ENCODE peak calls at places on chromosomes 3 and 15, in four cellular contexts. One of them, this sample, is unnamed.

GRCh38 chr15:34812369-34812768 is 17.0 kb upstream of the ACTC1 start:
- DNase-seq in A549: no peak
- DNase-seq in CD8-positive, alpha-beta memory T cell: no peak
- DNase-seq in heart left ventricle: no peak
- DNase-seq in this sample: no peak

GRCh38 chr15:40049076-40049475 is 10.1 kb upstream of the SRP14 start:
- DNase-seq in A549: no peak
- DNase-seq in CD8-positive, alpha-beta memory T cell: no peak
- DNase-seq in heart left ventricle: no peak
- DNase-seq in this sample: no peak

GRCh38 chr15:81427176-81427575 is 53.2 kb upstream of the TMC3 start:
- DNase-seq in A549: no peak
- DNase-seq in CD8-positive, alpha-beta memory T cell: no peak
- DNase-seq in heart left ventricle: no peak
- DNase-seq in this sample: no peak

GRCh38 chr3:190747566-190747965 is 114.9 kb downstream of the GMNC start:
- DNase-seq in A549: no peak
- DNase-seq in CD8-positive, alpha-beta memory T cell: no peak
- DNase-seq in heart left ventricle: no peak
- DNase-seq in this sample: no peak

GRCh38 chr3:40504636-40505430 is 1.0 kb upstream of the ZNF620 start:
- DNase-seq in A549: no peak
- DNase-seq in CD8-positive, alpha-beta memory T cell: no peak
- DNase-seq in heart left ventricle: no peak
- DNase-seq in this sample: no peak

GRCh38 chr3:63824309-63824708 is 5.2 kb downstream of the C3orf49 start:
- DNase-seq in A549: no peak
- DNase-seq in CD8-positive, alpha-beta memory T cell: no peak
- DNase-seq in heart left ventricle: no peak
- DNase-seq in this sample: no peak

GRCh38 chr3:47849186-47850061 is 46.5 kb downstream of the DHX30 start:
- DNase-seq in A549: no peak
- DNase-seq in CD8-positive, alpha-beta memory T cell: no peak
- DNase-seq in heart left ventricle: no peak
- DNase-seq in this sample: no peak

GRCh38 chr15:73624530-73624929 is 8.7 kb downstream of the NPTN start:
- DNase-seq in A549: no peak
- DNase-seq in CD8-positive, alpha-beta memory T cell: no peak
- DNase-seq in heart left ventricle: no peak
- DNase-seq in this sample: no peak

GRCh38 chr3:42612147-42612680 is 11.7 kb downstream of the NKTR start:
- DNase-seq in A549: no peak
- DNase-seq in CD8-positive, alpha-beta memory T cell: no peak
- DNase-seq in heart left ventricle: no peak
- DNase-seq in this sample: no peak

GRCh38 chr15:42145546-42146455 is 10.6 kb downstream of the PLA2G4F start:
- DNase-seq in A549: no peak
- DNase-seq in CD8-positive, alpha-beta memory T cell: no peak
- DNase-seq in heart left ventricle: no peak
- DNase-seq in this sample: no peak

GRCh38 chr3:58824285-58824684 is 157.7 kb upstream of the FAM3D start:
- DNase-seq in A549: peak
- DNase-seq in CD8-positive, alpha-beta memory T cell: no peak
- DNase-seq in heart left ventricle: no peak
- DNase-seq in this sample: peak

GRCh38 chr15:25416693-25417092 is 22.1 kb downstream of the UBE3A start:
- DNase-seq in A549: no peak
- DNase-seq in CD8-positive, alpha-beta memory T cell: no peak
- DNase-seq in heart left ventricle: no peak
- DNase-seq in this sample: no peak

GRCh38 chr15:84582583-84583157 is 18.1 kb upstream of the ZSCAN2 start:
- DNase-seq in A549: no peak
- DNase-seq in CD8-positive, alpha-beta memory T cell: no peak
- DNase-seq in heart left ventricle: no peak
- DNase-seq in this sample: no peak

GRCh38 chr3:12957334-12957733 is 115.9 kb downstream of the IQSEC1 start:
- DNase-seq in A549: no peak
- DNase-seq in CD8-positive, alpha-beta memory T cell: no peak
- DNase-seq in heart left ventricle: no peak
- DNase-seq in this sample: no peak

GRCh38 chr3:24387000-24387399 is 107.7 kb downstream of the THRB start:
- DNase-seq in A549: no peak
- DNase-seq in CD8-positive, alpha-beta memory T cell: no peak
- DNase-seq in heart left ventricle: no peak
- DNase-seq in this sample: no peak

GRCh38 chr3:111246967-111247760 is 175.5 kb downstream of the NECTIN3 start:
- DNase-seq in A549: peak
- DNase-seq in CD8-positive, alpha-beta memory T cell: no peak
- DNase-seq in heart left ventricle: no peak
- DNase-seq in this sample: no peak

GRCh38 chr3:127682576-127682975 is 9.8 kb downstream of the ABTB1 start:
- DNase-seq in A549: no peak
- DNase-seq in CD8-positive, alpha-beta memory T cell: no peak
- DNase-seq in heart left ventricle: no peak
- DNase-seq in this sample: no peak

GRCh38 chr15:81301815-81302399 is 22.0 kb downstream of the STARD5 start:
- DNase-seq in A549: no peak
- DNase-seq in CD8-positive, alpha-beta memory T cell: no peak
- DNase-seq in heart left ventricle: no peak
- DNase-seq in this sample: no peak

GRCh38 chr15:57312323-57313133 is 63.8 kb upstream of the CGNL1 start:
- DNase-seq in A549: no peak
- DNase-seq in CD8-positive, alpha-beta memory T cell: no peak
- DNase-seq in heart left ventricle: peak
- DNase-seq in this sample: no peak

GRCh38 chr3:82080792-82081191 is 319.3 kb upstream of the GBE1 start:
- DNase-seq in A549: no peak
- DNase-seq in CD8-positive, alpha-beta memory T cell: no peak
- DNase-seq in heart left ventricle: no peak
- DNase-seq in this sample: no peak

DNA sequence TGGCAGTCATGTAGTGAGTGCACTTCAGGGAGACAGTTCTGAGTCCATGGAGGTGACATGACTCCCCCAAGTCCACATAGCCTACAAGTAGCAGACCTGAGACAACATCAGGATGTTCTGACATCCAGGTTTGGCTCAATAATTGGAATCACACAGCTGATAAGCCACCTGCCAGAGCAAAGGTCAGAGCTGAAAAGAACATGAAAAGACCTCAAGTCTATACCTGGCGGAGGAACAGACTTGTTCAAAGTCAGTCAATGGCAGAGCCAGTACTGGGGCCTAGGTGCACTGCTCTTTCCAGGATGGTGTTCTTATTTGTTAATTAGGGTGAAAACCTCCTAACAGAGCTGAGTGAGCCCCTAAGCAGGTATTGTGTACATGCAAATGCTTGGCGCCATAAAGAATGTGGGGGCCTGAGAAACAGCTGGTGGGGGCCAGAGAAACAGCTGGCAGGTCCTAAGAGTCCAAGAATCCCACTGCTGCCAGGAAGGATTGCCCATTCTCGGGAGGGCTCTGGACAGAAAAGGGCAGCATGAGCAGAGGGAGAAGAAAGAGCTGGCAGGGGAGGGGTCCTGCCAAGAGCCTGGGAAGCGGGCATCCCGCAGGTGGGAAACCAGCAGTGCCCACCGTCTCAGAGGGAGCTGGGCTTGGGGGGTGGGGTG is 17.1 kb downstream of the MASP1 start:
- DNase-seq in A549: no peak
- DNase-seq in CD8-positive, alpha-beta memory T cell: no peak
- DNase-seq in heart left ventricle: no peak
- DNase-seq in this sample: no peak
- H3K27ac ChIP-seq in A549: no peak
- H3K27ac ChIP-seq in CD8-positive, alpha-beta memory T cell: no peak
- H3K27ac ChIP-seq in heart left ventricle: no peak
- H3K27ac ChIP-seq in this sample: no peak

GRCh38 chr3:187977659-187978058 is 176.3 kb upstream of the LPP start:
- DNase-seq in A549: no peak
- DNase-seq in CD8-positive, alpha-beta memory T cell: no peak
- DNase-seq in heart left ventricle: no peak
- DNase-seq in this sample: no peak
- H3K27ac ChIP-seq in A549: no peak
- H3K27ac ChIP-seq in CD8-positive, alpha-beta memory T cell: no peak
- H3K27ac ChIP-seq in heart left ventricle: no peak
- H3K27ac ChIP-seq in this sample: no peak

GRCh38 chr3:197458179-197458707 is 97.5 kb downstream of the BDH1 start:
- DNase-seq in A549: peak
- DNase-seq in CD8-positive, alpha-beta memory T cell: no peak
- DNase-seq in heart left ventricle: no peak
- DNase-seq in this sample: no peak
- H3K27ac ChIP-seq in A549: peak
- H3K27ac ChIP-seq in CD8-positive, alpha-beta memory T cell: no peak
- H3K27ac ChIP-seq in heart left ventricle: no peak
- H3K27ac ChIP-seq in this sample: peak

GRCh38 chr15:71362987-71363968 is 248.0 kb downstream of the THSD4 start:
- DNase-seq in A549: no peak
- DNase-seq in CD8-positive, alpha-beta memory T cell: no peak
- DNase-seq in heart left ventricle: no peak
- DNase-seq in this sample: no peak
- H3K27ac ChIP-seq in A549: no peak
- H3K27ac ChIP-seq in CD8-positive, alpha-beta memory T cell: no peak
- H3K27ac ChIP-seq in heart left ventricle: no peak
- H3K27ac ChIP-seq in this sample: no peak

GRCh38 chr15:100001405-100001804 is 268.2 kb upstream of the LYSMD4 start:
- DNase-seq in A549: no peak
- DNase-seq in CD8-positive, alpha-beta memory T cell: no peak
- DNase-seq in heart left ventricle: no peak
- DNase-seq in this sample: no peak
- H3K27ac ChIP-seq in A549: no peak
- H3K27ac ChIP-seq in CD8-positive, alpha-beta memory T cell: no peak
- H3K27ac ChIP-seq in heart left ventricle: no peak
- H3K27ac ChIP-seq in this sample: no peak